ENCODE peak calls at places on chromosomes 16 and 17, in four cellular contexts. K, E, O and R are unnamed samples. For H3K27me3, the result is how much of the 10 kb centered on the place peaks cover.

GRCh38 chr17:7347630-7348477 is 4.1 kb upstream of the KCTD11 start:
- DNase-seq in K (no peak), E (no peak), O (no peak), R (no peak)

GRCh38 chr17:38916771-38917170 is 8.6 kb upstream of the LASP1NB start:
- DNase-seq in K (no peak), E (no peak), O (no peak), R (no peak)

GRCh38 chr17:4947411-4948165 is 742 bp downstream of the PFN1 start:
- DNase-seq in K (peak), E (peak), O (no peak), R (peak)

GRCh38 chr16:9258423-9259051 is 167.1 kb downstream of the HAPSTR1 start:
- DNase-seq in K (peak), E (peak), O (peak), R (peak)

GRCh38 chr17:77356109-77356689 is 215.4 kb downstream of the SEC14L1 start:
- DNase-seq in K (no peak), E (no peak), O (no peak), R (no peak)

GRCh38 chr17:39999067-39999466 is 16.2 kb upstream of the CSF3 start:
- DNase-seq in K (no peak), E (no peak), O (no peak), R (no peak)

GRCh38 chr17:64984776-64985521 is 65.7 kb upstream of the LRRC37A3 start:
- DNase-seq in K (peak), E (peak), O (no peak), R (peak)

GRCh38 chr16:86038923-86039310 is 140.0 kb downstream of the IRF8 start:
- DNase-seq in K (no peak), E (no peak), O (no peak), R (peak)

GRCh38 chr16:53561101-53561888 is 58.3 kb upstream of the AKTIP start:
- DNase-seq in K (no peak), E (no peak), O (peak), R (no peak)

GRCh38 chr17:67377727-67378443 is 804 bp downstream of the PITPNC1 start:
- DNase-seq in K (peak), E (no peak), O (no peak), R (peak)

GRCh38 chr16:23905027-23905426 is 69.2 kb downstream of the PRKCB start:
- DNase-seq in K (peak), E (peak), O (peak), R (peak)

DNA sequence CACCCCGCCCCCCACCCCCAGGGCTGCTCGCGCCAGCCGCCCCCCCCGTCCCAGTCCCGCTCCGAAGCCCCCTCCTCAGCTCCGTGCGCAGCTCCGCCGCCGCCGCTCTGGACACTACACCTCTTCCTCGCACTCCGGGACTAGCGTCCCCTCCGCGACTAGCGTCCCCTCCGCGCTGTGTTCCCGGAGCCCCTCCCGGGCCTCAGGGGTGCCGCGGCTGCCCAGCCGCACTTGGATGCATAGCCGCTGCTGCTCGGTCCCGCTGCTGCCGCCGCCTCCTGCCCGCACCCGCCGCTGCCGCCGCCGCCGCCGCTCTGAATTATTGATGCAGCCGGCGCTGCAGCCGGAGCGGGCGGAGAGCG is at the start of gene CBLN1:
- DNase-seq in K (no peak), E (no peak), O (no peak), R (no peak)
- H3K27me3 ChIP-seq in K (under half), E (half or more), O (half or more), R (half or more)

GRCh38 chr17:56833812-56834379 is at the start of the genes C17orf67 and DGKE:
- DNase-seq in K (peak), E (peak), O (peak), R (peak)

GRCh38 chr17:56834380-56835258 is 668 bp downstream of the DGKE start:
- DNase-seq in K (peak), E (peak), O (peak), R (peak)

GRCh38 chr17:56842577-56842976 is 8.6 kb downstream of the DGKE start:
- DNase-seq in K (no peak), E (peak), O (no peak), R (no peak)

GRCh38 chr17:56835259-56835575 is 1.3 kb downstream of the DGKE start:
- DNase-seq in K (no peak), E (no peak), O (no peak), R (no peak)

DNA sequence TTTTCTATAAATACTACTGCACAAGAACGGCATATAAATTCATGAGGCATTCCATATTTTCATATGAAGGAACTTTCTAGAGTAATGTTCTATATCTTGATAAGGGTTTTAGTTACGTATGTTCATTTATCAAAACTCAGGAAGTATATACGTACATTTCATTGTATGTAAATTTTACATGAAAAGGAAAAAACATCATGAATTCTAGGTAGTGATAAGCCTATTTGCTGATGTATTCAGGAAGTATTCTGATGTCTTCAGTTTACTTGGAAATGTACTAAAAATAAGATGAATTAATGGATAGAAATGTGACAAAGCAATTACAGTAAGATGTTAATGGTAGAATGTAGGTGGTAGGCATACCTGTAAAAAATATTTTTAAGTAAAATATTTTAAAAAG is 4.7 kb downstream of the DGKE start:
- DNase-seq in K (no peak), E (peak), O (no peak), R (no peak)
- TF ChIP-seq POLR2AphosphoS5 in K (no peak), E (no peak), O (no peak), R (no peak)

GRCh38 chr16:2026461-2027023 is at the start of gene NHERF2:
- DNase-seq in K (peak), E (no peak), O (no peak), R (peak)
- TF ChIP-seq POLR2A in K (no peak), E (peak), O (no peak), R (no peak)

DNA sequence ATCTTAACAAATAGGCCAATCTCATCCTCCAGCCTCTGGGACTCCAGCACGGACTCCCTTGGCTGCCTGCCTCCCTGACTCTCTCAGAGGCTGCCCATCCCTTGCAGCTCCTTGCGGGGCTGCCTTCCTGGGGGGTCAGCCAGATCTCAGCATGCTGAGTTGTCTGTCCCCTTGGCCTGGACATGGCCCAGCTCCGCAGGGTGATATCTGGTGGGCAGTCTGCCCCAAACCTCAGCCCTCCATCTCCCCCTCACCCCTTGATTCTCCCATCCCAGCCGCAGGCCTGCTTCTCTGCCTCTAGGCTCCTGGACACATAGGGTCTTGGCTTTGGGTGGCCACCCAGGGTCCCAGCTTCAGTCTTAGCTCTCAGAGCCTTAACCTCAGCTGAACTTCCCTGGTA is 1.5 kb downstream of the MEOX1 start:
- DNase-seq in K (no peak), E (no peak), O (no peak), R (no peak)
- H3K27me3 ChIP-seq in K (under half), E (under half), O (under half), R (under half)

GRCh38 chr17:19298561-19299213 is 61.5 kb downstream of the EPN2 start:
- DNase-seq in K (no peak), E (no peak), O (no peak), R (no peak)
- TF ChIP-seq POLR2AphosphoS5 in K (no peak), E (no peak), O (no peak), R (no peak)